ENCODE peak calls at places on chromosomes 5 and 9, in four cellular contexts. One of them, this sample, is unnamed.
A peak's percentile ranks its signal among the peaks of the same experiment; 100 is the strongest.

GRCh38 chr5:102048940-102049339 is 247.1 kb downstream of the SLCO4C1 start:
- DNase-seq in left ventricle myocardium superior: no peak
- DNase-seq in GM19239: no peak
- DNase-seq in activated CD8-positive, alpha-beta memory T cell treated with anti-CD3 and anti-CD28 coated beads for 24 hours: no peak
- DNase-seq in this sample: no peak

GRCh38 chr5:2756211-2756746 is 4.8 kb upstream of the IRX2 start:
- DNase-seq in activated CD8-positive, alpha-beta memory T cell treated with anti-CD3 and anti-CD28 coated beads for 24 hours: no peak
- DNase-seq in left ventricle myocardium superior: no peak
- DNase-seq in GM19239: no peak
- DNase-seq in this sample: no peak

GRCh38 chr5:16508730-16509531 is 43.3 kb upstream of the ZNF622 start:
- DNase-seq in left ventricle myocardium superior: peak; percentile 87
- DNase-seq in activated CD8-positive, alpha-beta memory T cell treated with anti-CD3 and anti-CD28 coated beads for 24 hours: no peak
- DNase-seq in GM19239: no peak
- DNase-seq in this sample: peak; percentile 70

GRCh38 chr9:111348821-111349271 is 18.8 kb upstream of the OR2K2 start:
- DNase-seq in activated CD8-positive, alpha-beta memory T cell treated with anti-CD3 and anti-CD28 coated beads for 24 hours: no peak
- DNase-seq in left ventricle myocardium superior: no peak
- DNase-seq in GM19239: no peak
- DNase-seq in this sample: no peak

GRCh38 chr9:103798620-103799019 is 295.5 kb upstream of the SMC2 start:
- DNase-seq in activated CD8-positive, alpha-beta memory T cell treated with anti-CD3 and anti-CD28 coated beads for 24 hours: no peak
- DNase-seq in GM19239: peak; percentile 2
- DNase-seq in left ventricle myocardium superior: no peak
- DNase-seq in this sample: no peak

GRCh38 chr5:31194892-31195291 is 1.4 kb downstream of the CDH6 start:
- DNase-seq in GM19239: no peak
- DNase-seq in left ventricle myocardium superior: no peak
- DNase-seq in activated CD8-positive, alpha-beta memory T cell treated with anti-CD3 and anti-CD28 coated beads for 24 hours: no peak
- DNase-seq in this sample: no peak

GRCh38 chr5:135667662-135668061 is 88.9 kb upstream of the CXCL14 start:
- DNase-seq in left ventricle myocardium superior: no peak
- DNase-seq in GM19239: no peak
- DNase-seq in activated CD8-positive, alpha-beta memory T cell treated with anti-CD3 and anti-CD28 coated beads for 24 hours: no peak
- DNase-seq in this sample: no peak

GRCh38 chr5:443239-444151 is 519 bp downstream of the EXOC3 start:
- DNase-seq in GM19239: peak; percentile 46
- DNase-seq in left ventricle myocardium superior: peak; percentile 27
- DNase-seq in activated CD8-positive, alpha-beta memory T cell treated with anti-CD3 and anti-CD28 coated beads for 24 hours: peak; percentile 81
- DNase-seq in this sample: no peak

GRCh38 chr9:87336407-87336806 is 161.3 kb upstream of the DAPK1 start:
- DNase-seq in left ventricle myocardium superior: no peak
- DNase-seq in activated CD8-positive, alpha-beta memory T cell treated with anti-CD3 and anti-CD28 coated beads for 24 hours: no peak
- DNase-seq in GM19239: no peak
- DNase-seq in this sample: no peak

GRCh38 chr5:148913985-148914421 is 87.6 kb downstream of the ADRB2 start:
- DNase-seq in activated CD8-positive, alpha-beta memory T cell treated with anti-CD3 and anti-CD28 coated beads for 24 hours: no peak
- DNase-seq in GM19239: no peak
- DNase-seq in left ventricle myocardium superior: no peak
- DNase-seq in this sample: no peak